ENCODE peak calls at places on chromosome 13, in six cellular contexts. One of them, this sample, is unnamed.

GRCh38 chr13:101700598-101700997 is 248.1 kb downstream of the ITGBL1 start:
- DNase-seq in astrocyte: peak
- DNase-seq in tibial artery: peak
- DNase-seq in epithelial cell of esophagus: no peak
- DNase-seq in A673: no peak
- DNase-seq in activated B cell treated with CpG ODN at 0.5 μM for 24 hours: no peak
- DNase-seq in this sample: no peak

GRCh38 chr13:61880576-61881283 is 465.1 kb upstream of the PCDH20 start:
- DNase-seq in astrocyte: no peak
- DNase-seq in tibial artery: no peak
- DNase-seq in epithelial cell of esophagus: peak
- DNase-seq in A673: peak
- DNase-seq in activated B cell treated with CpG ODN at 0.5 μM for 24 hours: no peak
- DNase-seq in this sample: no peak

GRCh38 chr13:21637296-21637695 is 33.3 kb upstream of the MICU2 start:
- DNase-seq in astrocyte: peak
- DNase-seq in tibial artery: no peak
- DNase-seq in epithelial cell of esophagus: peak
- DNase-seq in A673: no peak
- DNase-seq in activated B cell treated with CpG ODN at 0.5 μM for 24 hours: no peak
- DNase-seq in this sample: no peak

GRCh38 chr13:26964278-26965057 is 203.9 kb upstream of the GPR12 start:
- DNase-seq in astrocyte: peak
- DNase-seq in tibial artery: no peak
- DNase-seq in epithelial cell of esophagus: no peak
- DNase-seq in A673: peak
- DNase-seq in activated B cell treated with CpG ODN at 0.5 μM for 24 hours: no peak
- DNase-seq in this sample: no peak

GRCh38 chr13:113651511-113652403 is 6.2 kb downstream of the ATP4B start:
- DNase-seq in astrocyte: no peak
- DNase-seq in tibial artery: peak
- DNase-seq in epithelial cell of esophagus: no peak
- DNase-seq in A673: no peak
- DNase-seq in activated B cell treated with CpG ODN at 0.5 μM for 24 hours: peak
- DNase-seq in this sample: no peak

GRCh38 chr13:96020941-96021340 is 32.3 kb downstream of the UGGT2 start:
- DNase-seq in astrocyte: no peak
- DNase-seq in tibial artery: no peak
- DNase-seq in epithelial cell of esophagus: no peak
- DNase-seq in A673: no peak
- DNase-seq in activated B cell treated with CpG ODN at 0.5 μM for 24 hours: no peak
- DNase-seq in this sample: no peak

GRCh38 chr13:64397699-64398098 is 2832.4 kb downstream of the PCDH9 start:
- DNase-seq in astrocyte: peak
- DNase-seq in tibial artery: no peak
- DNase-seq in epithelial cell of esophagus: no peak
- DNase-seq in A673: peak
- DNase-seq in activated B cell treated with CpG ODN at 0.5 μM for 24 hours: no peak
- DNase-seq in this sample: no peak

GRCh38 chr13:76969488-76970365 is 21.4 kb downstream of the ACOD1 start:
- DNase-seq in astrocyte: no peak
- DNase-seq in tibial artery: no peak
- DNase-seq in epithelial cell of esophagus: peak
- DNase-seq in A673: no peak
- DNase-seq in activated B cell treated with CpG ODN at 0.5 μM for 24 hours: no peak
- DNase-seq in this sample: no peak

GRCh38 chr13:21546372-21546771 is 57.6 kb downstream of the MICU2 start:
- DNase-seq in astrocyte: no peak
- DNase-seq in tibial artery: no peak
- DNase-seq in epithelial cell of esophagus: peak
- DNase-seq in A673: peak
- DNase-seq in activated B cell treated with CpG ODN at 0.5 μM for 24 hours: no peak
- DNase-seq in this sample: no peak

GRCh38 chr13:51449018-51449417 is 3.8 kb downstream of the INTS6 start:
- DNase-seq in astrocyte: no peak
- DNase-seq in tibial artery: no peak
- DNase-seq in epithelial cell of esophagus: no peak
- DNase-seq in A673: no peak
- DNase-seq in activated B cell treated with CpG ODN at 0.5 μM for 24 hours: no peak
- DNase-seq in this sample: no peak

DNA sequence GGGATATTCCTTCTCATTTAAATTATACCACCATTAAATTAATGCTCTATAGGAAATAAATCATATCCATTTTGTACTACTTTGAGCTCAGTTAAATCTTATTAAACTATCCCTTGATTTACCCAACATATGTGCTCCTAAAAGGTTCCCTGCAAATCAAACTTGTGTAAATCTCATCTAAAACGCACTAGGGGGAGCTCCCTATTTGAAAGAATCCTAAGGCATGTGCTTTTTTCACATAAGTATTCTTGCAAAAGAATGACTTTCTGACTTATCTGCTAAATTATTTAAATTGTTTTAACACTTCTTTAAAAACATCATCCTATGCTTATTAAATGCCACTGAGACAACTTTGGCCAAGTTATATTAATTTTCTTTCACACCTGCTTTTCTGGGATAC is 7.9 kb downstream of the INTS6 start:
- DNase-seq in astrocyte: peak
- DNase-seq in tibial artery: no peak
- DNase-seq in epithelial cell of esophagus: peak
- DNase-seq in A673: peak
- DNase-seq in activated B cell treated with CpG ODN at 0.5 μM for 24 hours: no peak
- DNase-seq in this sample: no peak
- TF ChIP-seq CTCF in astrocyte: no peak
- TF ChIP-seq CTCF in tibial artery: no peak
- TF ChIP-seq CTCF in epithelial cell of esophagus: peak
- TF ChIP-seq CTCF in A673: peak
- TF ChIP-seq CTCF in activated B cell treated with CpG ODN at 0.5 μM for 24 hours: no peak
- TF ChIP-seq CTCF in this sample: peak

GRCh38 chr13:52432456-52432855 is 18.0 kb downstream of the VPS36 start:
- DNase-seq in astrocyte: no peak
- DNase-seq in tibial artery: no peak
- DNase-seq in epithelial cell of esophagus: no peak
- DNase-seq in A673: no peak
- DNase-seq in activated B cell treated with CpG ODN at 0.5 μM for 24 hours: no peak
- DNase-seq in this sample: no peak
- TF ChIP-seq CTCF in astrocyte: no peak
- TF ChIP-seq CTCF in tibial artery: no peak
- TF ChIP-seq CTCF in epithelial cell of esophagus: no peak
- TF ChIP-seq CTCF in A673: no peak
- TF ChIP-seq CTCF in activated B cell treated with CpG ODN at 0.5 μM for 24 hours: no peak
- TF ChIP-seq CTCF in this sample: no peak

GRCh38 chr13:50080856-50081105 is 65.5 kb downstream of the KCNRG start:
- DNase-seq in astrocyte: no peak
- DNase-seq in tibial artery: no peak
- DNase-seq in epithelial cell of esophagus: no peak
- DNase-seq in A673: peak
- DNase-seq in activated B cell treated with CpG ODN at 0.5 μM for 24 hours: no peak
- DNase-seq in this sample: no peak

GRCh38 chr13:50080158-50080855 is 65.1 kb downstream of the KCNRG start:
- DNase-seq in astrocyte: peak
- DNase-seq in tibial artery: peak
- DNase-seq in epithelial cell of esophagus: peak
- DNase-seq in A673: peak
- DNase-seq in activated B cell treated with CpG ODN at 0.5 μM for 24 hours: peak
- DNase-seq in this sample: no peak

GRCh38 chr13:50081899-50082425 is 66.7 kb downstream of the KCNRG start:
- DNase-seq in astrocyte: peak
- DNase-seq in tibial artery: peak
- DNase-seq in epithelial cell of esophagus: peak
- DNase-seq in A673: peak
- DNase-seq in activated B cell treated with CpG ODN at 0.5 μM for 24 hours: peak
- DNase-seq in this sample: peak

GRCh38 chr13:50082426-50083283 is 67.4 kb downstream of the KCNRG start:
- DNase-seq in astrocyte: peak
- DNase-seq in tibial artery: peak
- DNase-seq in epithelial cell of esophagus: peak
- DNase-seq in A673: peak
- DNase-seq in activated B cell treated with CpG ODN at 0.5 μM for 24 hours: peak
- DNase-seq in this sample: no peak

DNA sequence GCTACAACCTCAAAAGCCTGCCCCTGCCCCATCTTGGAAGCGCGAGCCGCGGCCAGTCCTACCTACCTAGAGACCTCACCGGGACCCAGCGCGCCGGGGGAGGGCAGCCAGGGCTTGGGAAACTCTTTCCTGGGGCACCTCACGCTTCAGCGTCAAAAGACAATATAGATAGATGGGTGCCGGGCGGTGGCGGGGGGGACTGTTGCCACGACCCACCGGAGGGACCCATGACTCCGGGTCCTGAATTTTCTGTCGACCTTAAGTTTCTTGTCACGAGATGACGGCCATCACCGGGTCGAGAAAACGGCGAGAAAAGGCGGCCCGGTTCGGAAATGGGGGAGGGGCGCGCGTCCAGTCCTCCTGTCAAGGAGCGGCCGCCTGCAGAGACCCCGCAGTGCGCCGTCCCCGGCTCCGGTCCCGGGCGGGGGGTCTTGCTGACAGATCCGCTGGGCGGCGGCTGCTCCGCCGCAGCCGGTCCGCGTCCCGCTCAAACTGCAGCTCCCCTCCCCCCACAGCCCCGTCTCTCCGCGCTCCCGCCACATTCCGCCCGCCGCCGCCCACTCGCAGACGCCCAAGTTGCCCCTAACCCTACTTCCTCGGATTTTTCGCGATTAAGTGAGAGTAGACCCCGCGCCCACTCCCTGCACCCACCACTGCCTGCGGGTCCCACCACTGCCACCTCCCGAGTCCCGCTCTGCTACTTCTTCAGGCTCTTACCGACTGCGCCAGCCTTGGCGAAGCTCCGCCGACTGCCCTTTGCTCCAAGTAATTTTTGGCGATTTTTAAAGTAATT is 66.1 kb downstream of the KCNRG start:
- DNase-seq in astrocyte: no peak
- DNase-seq in tibial artery: peak
- DNase-seq in epithelial cell of esophagus: peak
- DNase-seq in A673: peak
- DNase-seq in activated B cell treated with CpG ODN at 0.5 μM for 24 hours: peak
- DNase-seq in this sample: peak
- TF ChIP-seq CTCF in astrocyte: no peak
- TF ChIP-seq CTCF in tibial artery: no peak
- TF ChIP-seq CTCF in epithelial cell of esophagus: peak
- TF ChIP-seq CTCF in A673: peak
- TF ChIP-seq CTCF in activated B cell treated with CpG ODN at 0.5 μM for 24 hours: no peak
- TF ChIP-seq CTCF in this sample: peak

GRCh38 chr13:45876781-45877180 is 25.2 kb upstream of the SIAH3 start:
- DNase-seq in astrocyte: no peak
- DNase-seq in tibial artery: no peak
- DNase-seq in epithelial cell of esophagus: no peak
- DNase-seq in A673: no peak
- DNase-seq in activated B cell treated with CpG ODN at 0.5 μM for 24 hours: no peak
- DNase-seq in this sample: no peak

GRCh38 chr13:45880242-45880641 is 28.7 kb upstream of the SIAH3 start:
- DNase-seq in astrocyte: no peak
- DNase-seq in tibial artery: no peak
- DNase-seq in epithelial cell of esophagus: no peak
- DNase-seq in A673: no peak
- DNase-seq in activated B cell treated with CpG ODN at 0.5 μM for 24 hours: no peak
- DNase-seq in this sample: no peak

GRCh38 chr13:45878966-45879365 is 27.4 kb upstream of the SIAH3 start:
- DNase-seq in astrocyte: no peak
- DNase-seq in tibial artery: no peak
- DNase-seq in epithelial cell of esophagus: no peak
- DNase-seq in A673: no peak
- DNase-seq in activated B cell treated with CpG ODN at 0.5 μM for 24 hours: no peak
- DNase-seq in this sample: no peak

GRCh38 chr13:45882626-45883025 is 31.1 kb upstream of the SIAH3 start:
- DNase-seq in astrocyte: no peak
- DNase-seq in tibial artery: no peak
- DNase-seq in epithelial cell of esophagus: no peak
- DNase-seq in A673: no peak
- DNase-seq in activated B cell treated with CpG ODN at 0.5 μM for 24 hours: no peak
- DNase-seq in this sample: no peak

DNA sequence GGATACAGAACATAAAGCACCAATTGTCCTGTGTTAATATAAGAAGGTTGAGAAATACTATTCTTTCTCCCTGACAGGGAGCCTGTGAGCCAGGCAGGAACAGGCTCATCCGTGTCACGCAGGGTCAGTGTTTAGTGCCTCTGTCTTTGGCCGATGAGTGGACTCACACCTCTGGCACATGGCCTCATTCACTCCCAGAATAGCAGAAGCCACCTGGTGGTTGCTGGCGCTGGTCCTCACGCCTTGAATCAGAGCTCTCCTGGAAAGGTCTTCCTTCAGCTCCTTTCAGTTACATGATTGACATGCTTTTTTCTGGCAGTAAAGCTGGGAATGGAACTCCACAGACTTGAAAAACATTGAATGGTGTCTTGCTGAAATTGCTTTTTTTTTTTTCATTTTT is 28.1 kb upstream of the SIAH3 start:
- DNase-seq in astrocyte: no peak
- DNase-seq in tibial artery: no peak
- DNase-seq in epithelial cell of esophagus: peak
- DNase-seq in A673: no peak
- DNase-seq in activated B cell treated with CpG ODN at 0.5 μM for 24 hours: no peak
- DNase-seq in this sample: no peak
- TF ChIP-seq CTCF in astrocyte: peak
- TF ChIP-seq CTCF in tibial artery: no peak
- TF ChIP-seq CTCF in epithelial cell of esophagus: peak
- TF ChIP-seq CTCF in A673: peak
- TF ChIP-seq CTCF in activated B cell treated with CpG ODN at 0.5 μM for 24 hours: no peak
- TF ChIP-seq CTCF in this sample: peak

DNA sequence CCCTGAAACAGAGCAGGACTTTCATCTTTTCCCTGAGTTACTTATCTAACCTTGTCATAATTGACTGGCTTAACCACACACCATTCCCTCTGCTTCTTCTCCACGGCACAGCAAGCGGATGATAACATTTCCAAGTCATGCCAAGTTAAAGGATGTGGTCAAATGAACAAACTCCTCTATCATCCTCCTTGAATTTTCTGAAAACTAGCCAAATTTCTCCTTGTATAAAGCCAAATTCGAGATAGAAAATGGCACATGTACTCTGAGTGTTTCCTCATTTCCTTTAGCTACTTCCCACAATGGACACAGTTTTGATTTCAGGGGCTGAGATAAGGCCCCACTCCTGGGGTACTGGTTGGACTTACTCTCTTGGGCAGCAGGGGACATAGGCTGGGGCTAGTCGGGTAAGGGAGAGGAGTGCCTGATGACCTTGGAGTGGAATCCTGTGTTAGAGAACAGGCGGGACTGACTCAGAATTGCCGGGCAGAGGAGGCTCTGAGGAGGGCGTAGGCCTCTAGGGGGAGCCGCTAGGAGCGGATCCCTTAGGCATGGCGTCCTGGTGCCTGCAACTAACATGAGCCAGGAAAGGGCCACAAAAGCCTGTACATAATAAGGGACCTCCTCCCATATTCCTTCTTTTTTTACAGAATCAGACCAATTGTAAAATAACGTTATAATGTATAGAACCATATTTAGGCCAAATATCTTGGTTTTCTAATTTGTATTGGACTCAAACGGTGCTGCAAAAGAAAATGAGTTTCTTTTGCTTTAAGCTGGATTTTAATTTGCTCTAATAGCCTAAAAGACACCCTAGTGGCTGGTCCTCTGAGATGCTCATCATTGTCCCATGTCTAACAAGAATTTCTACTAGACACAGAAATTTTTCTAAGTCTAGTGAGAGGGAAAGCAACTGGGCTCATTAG is 20.4 kb upstream of the TMTC4 start:
- DNase-seq in astrocyte: peak
- DNase-seq in tibial artery: no peak
- DNase-seq in epithelial cell of esophagus: peak
- DNase-seq in A673: peak
- DNase-seq in activated B cell treated with CpG ODN at 0.5 μM for 24 hours: no peak
- DNase-seq in this sample: no peak
- TF ChIP-seq CTCF in astrocyte: peak
- TF ChIP-seq CTCF in tibial artery: no peak
- TF ChIP-seq CTCF in epithelial cell of esophagus: peak
- TF ChIP-seq CTCF in A673: peak
- TF ChIP-seq CTCF in activated B cell treated with CpG ODN at 0.5 μM for 24 hours: no peak
- TF ChIP-seq CTCF in this sample: peak